ENCODE peak calls at places on chromosomes 6 and 20, in five cellular contexts. F, U, J, D and A are unnamed samples.

GRCh38 chr6:152948150-152948768 is 34.6 kb downstream of the FBXO5 start:
- DNase-seq in U (no peak), F (peak; percentile 49), J (no peak), D (peak; percentile 49), A (no peak)

GRCh38 chr6:122071950-122072647 is 327.4 kb upstream of the HSF2 start:
- DNase-seq in D (no peak), J (no peak), U (no peak), F (no peak), A (no peak)

GRCh38 chr6:21773199-21773974 is 179.8 kb downstream of the SOX4 start:
- DNase-seq in D (no peak), U (no peak), J (no peak), F (no peak), A (no peak)

GRCh38 chr6:8825726-8826125 is 390.4 kb upstream of the SLC35B3 start:
- DNase-seq in J (no peak), U (no peak), D (no peak), F (no peak), A (no peak)

GRCh38 chr20:23061713-23062561 is 12.5 kb upstream of the THBD start:
- DNase-seq in U (peak; percentile 17), J (no peak), D (no peak), F (no peak), A (no peak)

GRCh38 chr6:90401933-90402830 is 105.5 kb upstream of the BACH2 start:
- DNase-seq in D (no peak), U (no peak), J (no peak), F (no peak), A (no peak)

GRCh38 chr6:80548496-80548895 is 442.0 kb downstream of the BCKDHB start:
- DNase-seq in F (no peak), J (no peak), U (no peak), D (no peak), A (no peak)

GRCh38 chr6:136795996-136796395 is 3.7 kb upstream of the MAP3K5 start:
- DNase-seq in F (no peak), J (no peak), U (no peak), D (no peak), A (no peak)

GRCh38 chr6:158233214-158233795 is 65.2 kb downstream of the GTF2H5 start:
- DNase-seq in U (no peak), D (peak; percentile 67), J (no peak), F (no peak), A (no peak)

GRCh38 chr20:63896136-63896890 is 1.4 kb downstream of the DNAJC5 start:
- DNase-seq in J (no peak), F (no peak), D (no peak), U (peak; percentile 65), A (peak; percentile 69)

GRCh38 chr6:5059036-5059896 is 25.9 kb upstream of the PPP1R3G start:
- DNase-seq in J (no peak), U (peak; percentile 26), F (no peak), D (no peak), A (peak; percentile 46)

GRCh38 chr6:138590796-138591709 is 91.8 kb upstream of the NHSL1 start:
- DNase-seq in D (peak; percentile 51), F (peak; percentile 64), J (no peak), U (peak; percentile 74), A (no peak)

GRCh38 chr6:40723967-40724366 is 136.8 kb upstream of the LRFN2 start:
- DNase-seq in J (no peak), F (no peak), U (no peak), D (peak; percentile 60), A (no peak)

GRCh38 chr6:158417760-158418098 is 105.5 kb downstream of the TULP4 start:
- DNase-seq in D (no peak), J (no peak), F (no peak), U (no peak), A (no peak)

GRCh38 chr6:63636516-63636968 is 940 bp downstream of the PHF3 start:
- DNase-seq in D (peak; percentile 47), J (no peak), U (peak; percentile 67), F (peak; percentile 13), A (peak; percentile 80)

GRCh38 chr6:85464260-85464644 is 14.4 kb downstream of the NT5E start:
- DNase-seq in U (no peak), J (no peak), F (peak; percentile 97), D (no peak), A (no peak)

GRCh38 chr20:41175201-41175651 is 37.9 kb downstream of the PLCG1 start:
- DNase-seq in J (no peak), F (no peak), D (no peak), U (no peak), A (no peak)

GRCh38 chr20:41482647-41483552 is 116.3 kb upstream of the EMILIN3 start:
- DNase-seq in U (no peak), D (no peak), J (no peak), F (no peak), A (no peak)

GRCh38 chr6:28005124-28005662 is 48.2 kb downstream of the OR2B6 start:
- DNase-seq in D (no peak), F (no peak), J (no peak), U (no peak), A (no peak)

GRCh38 chr6:161232467-161232866 is 41.4 kb downstream of the AGPAT4 start:
- DNase-seq in F (no peak), D (no peak), U (no peak), J (no peak), A (no peak)

GRCh38 chr6:161476711-161477110 is 202.8 kb upstream of the AGPAT4 start:
- DNase-seq in U (no peak), F (no peak), J (no peak), D (no peak), A (no peak)

GRCh38 chr20:23161968-23162696 is 76.0 kb upstream of the CD93 start:
- DNase-seq in U (peak; percentile 93), D (no peak), F (no peak), J (no peak), A (peak; percentile 83)

GRCh38 chr20:32067234-32067821 is 15.3 kb downstream of the HCK start:
- DNase-seq in F (no peak), D (no peak), U (no peak), J (no peak), A (no peak)

GRCh38 chr6:143241110-143241509 is 180.4 kb downstream of the AIG1 start:
- DNase-seq in F (no peak), D (no peak), J (no peak), U (no peak), A (no peak)

GRCh38 chr6:43942616-43943015 is 172.6 kb downstream of the VEGFA start:
- DNase-seq in U (no peak), J (no peak), F (no peak), D (no peak), A (no peak)

GRCh38 chr6:168226832-168227434 is 92.6 kb downstream of the DACT2 start:
- DNase-seq in F (no peak), J (no peak), U (no peak), D (no peak), A (no peak)

GRCh38 chr6:22785036-22785435 is 215.7 kb downstream of the HDGFL1 start:
- DNase-seq in D (peak; percentile 6), F (no peak), J (no peak), U (no peak), A (no peak)

GRCh38 chr20:56957737-56958553 is 308.5 kb downstream of the BMP7 start:
- DNase-seq in D (peak; percentile 38), J (no peak), U (no peak), F (no peak), A (no peak)

DNA sequence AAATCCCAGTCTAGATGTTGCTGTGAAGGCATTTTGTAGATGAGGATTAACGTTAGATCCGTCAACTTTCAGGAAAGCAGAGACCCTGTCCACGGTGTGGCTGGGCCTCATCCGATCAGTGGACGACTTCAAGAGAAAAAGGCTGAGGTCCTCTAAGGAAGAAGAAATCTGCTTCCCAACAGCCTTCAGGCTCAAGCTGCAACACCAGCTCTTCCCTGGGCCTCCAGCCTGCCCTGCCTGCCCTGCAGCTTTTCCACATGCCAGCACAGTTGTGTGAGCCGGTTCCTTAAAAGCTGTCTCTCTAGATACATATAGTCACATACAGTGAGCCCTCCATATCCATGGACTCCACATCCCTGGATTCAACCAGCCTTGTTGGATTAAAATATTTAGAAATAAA is 14.1 kb upstream of the PDE10A start:
- DNase-seq in F (no peak), D (no peak), J (no peak), U (no peak), A (no peak)
- H3K4me3 ChIP-seq in F (no peak overlapping the region), D (no peak overlapping the region), J (no peak overlapping the region), U (no peak overlapping the region), A (no peak overlapping the region)

DNA sequence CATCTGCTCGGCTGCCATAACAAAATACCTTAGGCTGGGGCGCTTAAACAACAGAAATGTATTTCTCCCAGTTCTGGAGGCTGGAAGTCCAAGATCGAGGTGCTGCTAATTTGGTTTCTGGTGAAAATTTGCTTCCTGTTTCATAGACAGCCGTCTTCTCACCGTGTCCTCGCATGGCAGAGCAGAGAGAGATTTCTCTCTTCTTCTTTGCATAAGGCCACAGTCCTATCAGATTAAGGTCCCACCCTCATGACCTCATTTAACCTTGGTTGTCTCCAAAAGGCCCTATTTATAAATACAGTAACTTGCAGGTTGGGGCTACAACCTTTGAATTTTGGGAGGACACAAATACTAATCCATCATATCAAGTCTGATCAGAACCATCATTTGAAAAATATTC is 544.3 kb downstream of the KIF16B start:
- DNase-seq in U (no peak), D (no peak), F (no peak), J (no peak), A (no peak)
- H3K4me1 ChIP-seq in U (no peaks in the 10 kb centered on the region), D (no peaks in the 10 kb centered on the region), F (no peaks in the 10 kb centered on the region), J (no peaks in the 10 kb centered on the region), A (no peaks in the 10 kb centered on the region)

GRCh38 chr6:14265049-14266021 is 147.8 kb downstream of the CD83 start:
- DNase-seq in J (no peak), U (no peak), F (no peak), D (no peak), A (no peak)

GRCh38 chr6:14263881-14264424 is 146.4 kb downstream of the CD83 start:
- DNase-seq in U (no peak), D (no peak), F (no peak), J (no peak), A (no peak)

GRCh38 chr6:14258695-14259655 is 141.4 kb downstream of the CD83 start:
- DNase-seq in J (no peak), U (no peak), F (no peak), D (no peak), A (no peak)

GRCh38 chr6:14258117-14258516 is 140.5 kb downstream of the CD83 start:
- DNase-seq in J (no peak), U (no peak), D (no peak), F (no peak), A (no peak)

DNA sequence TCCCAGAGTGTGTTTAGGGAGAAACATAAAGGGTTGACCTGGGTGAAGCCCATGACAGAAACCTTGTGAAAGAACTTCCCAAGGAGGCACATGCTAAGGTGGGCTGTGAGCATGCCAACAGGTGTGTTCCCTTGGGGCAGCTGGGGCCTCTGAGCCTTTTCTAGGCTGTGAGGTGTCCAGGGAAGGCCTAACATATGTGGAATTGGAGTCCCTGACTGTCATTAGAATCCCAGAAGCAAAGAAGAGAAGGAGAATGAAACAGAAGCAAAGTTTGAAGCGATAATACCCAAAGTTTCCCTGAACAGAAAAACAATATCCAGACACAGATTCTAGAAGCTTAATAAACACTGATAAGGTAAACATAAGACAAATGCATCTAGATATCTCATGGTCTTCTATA is 143.3 kb downstream of the CD83 start:
- DNase-seq in F (no peak), U (no peak), D (no peak), J (no peak), A (no peak)
- H3K4me3 ChIP-seq in F (no peak overlapping the region), U (no peak overlapping the region), D (no peak overlapping the region), J (no peak overlapping the region), A (no peak overlapping the region)

DNA sequence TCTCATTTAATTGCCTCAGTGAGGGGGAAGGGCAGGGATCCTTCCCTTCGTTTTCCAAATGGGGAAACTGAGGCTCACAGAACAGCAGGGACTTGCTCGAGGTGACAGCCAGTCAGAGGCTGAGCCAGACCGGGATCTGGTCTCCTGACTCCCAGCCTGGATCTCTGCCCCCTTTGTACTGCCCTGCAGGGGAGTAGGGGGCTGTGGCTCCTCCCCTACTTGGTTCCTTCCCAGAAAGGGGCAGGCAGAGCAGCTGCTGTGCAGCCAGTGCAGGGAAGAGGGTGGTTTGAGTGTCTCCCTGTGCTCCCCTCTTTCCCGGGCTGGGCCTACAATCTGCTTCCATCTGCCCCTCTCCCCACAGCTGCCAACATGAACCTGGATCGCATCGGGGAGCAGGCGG is 37.7 kb downstream of the UQCC2 start:
- DNase-seq in D (no peak), F (no peak), J (no peak), U (no peak), A (no peak)
- H3K4me1 ChIP-seq in D (peaks cover 4% of the 10 kb centered on the region), F (no peaks in the 10 kb centered on the region), J (peaks cover 3% of the 10 kb centered on the region), U (no peaks in the 10 kb centered on the region), A (no peaks in the 10 kb centered on the region)